ENCODE peak calls at places on chromosomes 4 and X, in four cellular contexts. K, T, R and X are unnamed samples. For H3K4me1 and H3K27me3, the result is how much of the 10 kb centered on the place peaks cover.

GRCh38 chr4:84050014-84050413 is 449.1 kb downstream of the NKX6-1 start:
- DNase-seq in K (no peak), T (no peak), R (no peak), X (no peak)

GRCh38 chr4:159242427-159242826 is 139.5 kb downstream of the RAPGEF2 start:
- DNase-seq in K (no peak), T (no peak), R (no peak), X (no peak)

GRCh38 chr4:169117591-169118081 is 107.6 kb upstream of the CBR4 start:
- DNase-seq in K (no peak), T (no peak), R (peak), X (no peak)

GRCh38 chr4:155403886-155404285 is 27.1 kb upstream of the MAP9 start:
- DNase-seq in K (no peak), T (no peak), R (peak), X (no peak)

GRCh38 chr4:15339732-15340131 is 88.1 kb upstream of the C1QTNF7 start:
- DNase-seq in K (no peak), T (no peak), R (peak), X (no peak)

GRCh38 chrX:17038277-17038676 is 91.8 kb downstream of the REPS2 start:
- DNase-seq in K (no peak), T (peak), R (no peak), X (no peak)

GRCh38 chrX:101507372-101507771 is 22.1 kb downstream of the ARMCX4 start:
- DNase-seq in K (no peak), T (no peak), R (no peak), X (no peak)

GRCh38 chrX:43899878-43900815 is 17.9 kb upstream of the MAOB start:
- DNase-seq in K (no peak), T (no peak), R (no peak), X (no peak)

GRCh38 chr4:170395773-170396172 is 306.0 kb upstream of the AADAT start:
- DNase-seq in K (no peak), T (no peak), R (no peak), X (no peak)

GRCh38 chrX:1468250-1468772 is 15.6 kb upstream of the ASMTL start:
- DNase-seq in K (no peak), T (peak), R (no peak), X (peak)

GRCh38 chr4:124684301-124684700 is 28.2 kb downstream of the ANKRD50 start:
- DNase-seq in K (no peak), T (no peak), R (peak), X (no peak)

GRCh38 chr4:105896461-105896939 is 1.2 kb downstream of the NPNT start:
- DNase-seq in K (no peak), T (no peak), R (no peak), X (no peak)

GRCh38 chr4:25919676-25920075 is 5.7 kb downstream of the SMIM20 start:
- DNase-seq in K (no peak), T (no peak), R (peak), X (no peak)

GRCh38 chr4:74109894-74110605 is 11.1 kb upstream of the CXCL2 start:
- DNase-seq in K (no peak), T (no peak), R (peak), X (no peak)

GRCh38 chrX:102835504-102836146 is 101.4 kb upstream of the RAB40AL start:
- DNase-seq in K (no peak), T (no peak), R (peak), X (no peak)

GRCh38 chr4:176063718-176064117 is 1.9 kb upstream of the WDR17 start:
- DNase-seq in K (no peak), T (no peak), R (no peak), X (no peak)

GRCh38 chr4:1792832-1793495 is at the start of gene FGFR3:
- DNase-seq in K (peak), T (no peak), R (no peak), X (peak)

GRCh38 chr4:149999485-150000074 is 78.7 kb upstream of the DCLK2 start:
- DNase-seq in K (no peak), T (peak), R (peak), X (no peak)

GRCh38 chr4:6991249-6991648 is 51.9 kb upstream of the TADA2B start:
- DNase-seq in K (no peak), T (no peak), R (no peak), X (no peak)

GRCh38 chr4:6988016-6988715 is 55.0 kb upstream of the TADA2B start:
- DNase-seq in K (no peak), T (no peak), R (no peak), X (no peak)

GRCh38 chr4:6987566-6987920 is 55.6 kb upstream of the TADA2B start:
- DNase-seq in K (no peak), T (no peak), R (peak), X (no peak)

GRCh38 chr4:6990661-6991060 is 52.5 kb upstream of the TADA2B start:
- DNase-seq in K (no peak), T (no peak), R (no peak), X (no peak)

GRCh38 chr4:6989331-6989923 is 53.7 kb upstream of the TADA2B start:
- DNase-seq in K (no peak), T (no peak), R (no peak), X (no peak)
- H3K4me1 ChIP-seq in K (half or more), T (half or more), R (under half), X (half or more)

GRCh38 chrX:154064637-154065435 is 32.7 kb downstream of the MECP2 start:
- DNase-seq in K (no peak), T (peak), R (no peak), X (no peak)
- H3K27me3 ChIP-seq in K (under half), T (under half), R (under half), X (under half)

GRCh38 chrX:153477458-153477857 is 7.1 kb upstream of the HAUS7 start:
- DNase-seq in K (no peak), T (no peak), R (no peak), X (no peak)

GRCh38 chrX:153475751-153476281 is 5.4 kb upstream of the HAUS7 start:
- DNase-seq in K (no peak), T (no peak), R (no peak), X (no peak)

GRCh38 chrX:153477901-153478300 is 7.5 kb upstream of the HAUS7 start:
- DNase-seq in K (no peak), T (no peak), R (no peak), X (no peak)

GRCh38 chrX:153477039-153477438 is 6.7 kb upstream of the HAUS7 start:
- DNase-seq in K (no peak), T (no peak), R (peak), X (no peak)

GRCh38 chrX:153476628-153477027 is 6.3 kb upstream of the HAUS7 start:
- DNase-seq in K (peak), T (no peak), R (peak), X (no peak)
- H3K4me3 ChIP-seq in K (no peak), T (no peak), R (no peak), X (no peak)

GRCh38 chrX:69314436-69315348 is 149.4 kb upstream of the PJA1 start:
- DNase-seq in K (no peak), T (no peak), R (no peak), X (no peak)
- H3K4me1 ChIP-seq in K (under half), T (under half), R (under half), X (under half)

GRCh38 chrX:115366535-115366934 is 77.0 kb downstream of the LUZP4 start:
- DNase-seq in K (no peak), T (no peak), R (no peak), X (no peak)
- H3K27me3 ChIP-seq in K (under half), T (under half), R (under half), X (under half)

DNA sequence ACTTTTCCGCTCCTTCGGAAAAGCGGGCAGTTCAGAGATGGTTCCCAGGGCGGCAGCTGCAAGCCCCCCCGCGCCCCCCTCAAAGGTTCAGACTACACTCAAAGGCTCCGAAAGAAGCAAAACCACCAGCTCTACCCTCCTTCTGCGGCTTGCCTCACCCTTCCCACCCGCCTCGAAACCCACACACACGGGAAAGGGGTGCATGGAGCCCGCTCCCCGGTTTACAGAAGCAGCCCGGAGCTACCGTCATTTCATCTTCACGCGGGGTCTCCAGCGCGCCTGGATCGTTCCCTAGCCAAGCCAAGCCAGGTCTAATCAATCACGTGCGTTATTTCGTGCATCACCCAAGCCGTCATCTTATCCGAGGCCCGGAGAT is 1.2 kb downstream of the NLGN4X start:
- DNase-seq in K (no peak), T (no peak), R (no peak), X (no peak)
- H3K4me3 ChIP-seq in K (peak), T (peak), R (no peak), X (peak)

GRCh38 chr4:183147191-183147590 is 48.1 kb downstream of the WWC2 start:
- DNase-seq in K (no peak), T (no peak), R (no peak), X (no peak)
- H3K4me1 ChIP-seq in K (half or more), T (under half), R (under half), X (under half)

GRCh38 chr4:102503301-102503746 is 2.2 kb downstream of the NFKB1 start:
- DNase-seq in K (no peak), T (no peak), R (no peak), X (no peak)
- H3K27me3 ChIP-seq in K (under half), T (under half), R (under half), X (under half)

GRCh38 chr4:41882622-41883347 is 52.4 kb upstream of the TMEM33 start:
- DNase-seq in K (no peak), T (no peak), R (peak), X (peak)

GRCh38 chr4:41883988-41884737 is 51.1 kb upstream of the TMEM33 start:
- DNase-seq in K (no peak), T (no peak), R (no peak), X (no peak)

GRCh38 chr4:41880840-41881831 is 54.1 kb upstream of the TMEM33 start:
- DNase-seq in K (no peak), T (no peak), R (no peak), X (no peak)

GRCh38 chr4:41880022-41880837 is 55.0 kb upstream of the TMEM33 start:
- DNase-seq in K (no peak), T (no peak), R (no peak), X (no peak)

GRCh38 chr4:41881931-41882621 is 53.2 kb upstream of the TMEM33 start:
- DNase-seq in K (no peak), T (no peak), R (no peak), X (no peak)
- H3K4me3 ChIP-seq in K (peak), T (peak), R (no peak), X (peak)